ENCODE peak calls at places on chromosomes 1 and 21, in four cellular contexts. Y is mesendoderm, U is H9, T is H1. D is an unnamed sample.

GRCh38 chr1:110283677-110284076 is 55.5 kb upstream of the RBM15 start:
- DNase-seq in U (no peak), T (no peak), Y (no peak), D (peak)

GRCh38 chr1:118898702-118899101 is 89.4 kb downstream of the TBX15 start:
- DNase-seq in U (no peak), Y (no peak), T (no peak), D (no peak)

GRCh38 chr21:25885880-25886279 is 151.1 kb downstream of the GABPA start:
- DNase-seq in U (no peak), Y (no peak), T (no peak), D (no peak)

GRCh38 chr1:51158263-51158662 is 56.2 kb downstream of the C1orf185 start:
- DNase-seq in Y (no peak), U (no peak), T (no peak), D (no peak)

GRCh38 chr1:116375165-116375883 is 2.3 kb downstream of the ATP1A1 start:
- DNase-seq in T (no peak), Y (no peak), U (no peak), D (no peak)

GRCh38 chr1:88802950-88803349 is 88.4 kb downstream of the GTF2B start:
- DNase-seq in U (no peak), Y (no peak), T (no peak), D (peak)

GRCh38 chr1:169483500-169483966 is 2.2 kb downstream of the SLC19A2 start:
- DNase-seq in U (no peak), T (no peak), Y (no peak), D (peak)

GRCh38 chr1:63843884-63844283 is 70.1 kb downstream of the ROR1 start:
- DNase-seq in Y (peak), T (no peak), U (no peak), D (no peak)

GRCh38 chr1:162541619-162542141 is 19.8 kb upstream of the UAP1 start:
- DNase-seq in Y (no peak), T (no peak), U (no peak), D (peak)

GRCh38 chr1:96927125-96927524 is 205.5 kb downstream of the PTBP2 start:
- DNase-seq in Y (peak), U (no peak), T (no peak), D (peak)

GRCh38 chr1:177948336-177948972 is 21.4 kb downstream of the SEC16B start:
- DNase-seq in U (peak), T (peak), Y (peak), D (peak)

GRCh38 chr1:185774384-185774783 is 40.2 kb downstream of the HMCN1 start:
- DNase-seq in T (no peak), Y (no peak), U (no peak), D (no peak)

GRCh38 chr1:175188936-175189335 is 3.6 kb downstream of the KIAA0040 start:
- DNase-seq in T (no peak), Y (no peak), U (no peak), D (no peak)

GRCh38 chr1:61538228-61538627 is 186.7 kb downstream of the TM2D1 start:
- DNase-seq in U (no peak), Y (no peak), T (no peak), D (no peak)
- H2BK5ac ChIP-seq in U (no peak), Y (no peak), T (no peak), D (no peak)

DNA sequence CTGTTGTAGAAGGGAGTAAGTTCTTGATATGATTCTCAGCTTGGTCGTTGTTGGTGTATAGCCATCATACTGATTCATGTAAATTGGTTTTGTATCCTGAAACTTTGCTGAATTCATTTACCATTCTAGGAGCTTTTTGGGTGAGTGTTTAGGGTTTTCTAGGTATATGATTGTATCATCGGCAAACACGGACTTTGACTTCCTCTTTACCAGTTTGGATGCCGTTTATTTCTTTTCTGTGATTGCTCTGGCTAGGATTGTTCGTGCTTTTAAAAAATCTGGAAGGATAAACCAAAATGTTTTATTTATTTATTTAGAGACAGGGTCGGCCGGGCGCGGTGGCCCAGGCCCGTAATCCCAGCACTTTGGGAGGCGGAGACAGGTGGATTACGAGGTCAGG is 20.6 kb downstream of the RRP1B start:
- DNase-seq in U (no peak), T (no peak), Y (no peak), D (no peak)
- H3K56ac ChIP-seq in U (no peak), T (no peak), Y (no peak), D (no peak)

DNA sequence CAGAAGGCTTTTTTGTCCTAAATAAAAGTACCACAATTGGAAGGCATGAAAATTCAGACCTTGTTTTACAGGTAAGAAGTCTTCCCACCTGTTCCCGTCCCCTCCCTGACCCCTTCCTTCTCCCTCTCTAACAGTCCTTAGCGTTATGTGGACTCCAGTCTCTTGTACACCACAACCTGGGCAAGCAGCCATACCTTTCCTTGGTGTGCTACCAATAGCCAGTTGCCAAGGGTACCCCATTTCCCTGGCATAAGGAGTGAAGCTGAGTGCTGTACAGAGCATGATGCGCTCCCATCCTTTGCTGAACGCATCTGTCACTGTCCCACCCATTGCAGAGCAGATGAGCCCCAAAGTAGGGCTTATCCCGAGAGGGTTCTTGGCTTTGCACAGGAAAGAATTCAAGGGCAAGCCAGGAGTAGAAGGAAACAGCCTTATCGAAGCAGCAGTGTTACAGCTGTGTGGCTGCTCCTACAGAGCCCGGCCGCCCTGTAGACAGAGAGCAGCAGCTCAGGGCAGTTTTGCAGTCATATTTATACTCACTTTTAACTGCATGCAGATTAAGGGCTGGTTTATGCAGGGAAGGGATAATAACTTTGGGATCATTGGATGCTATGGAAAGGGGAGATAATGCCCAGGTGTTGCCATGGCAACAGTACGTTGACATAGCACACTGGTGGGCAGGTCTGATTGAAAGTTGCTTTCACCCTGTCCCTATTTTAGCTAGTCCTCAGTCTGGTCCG is 5.0 kb downstream of the FHAD1 start:
- DNase-seq in U (no peak), Y (no peak), T (no peak), D (no peak)
- H2BK5ac ChIP-seq in U (no peak), Y (no peak), T (no peak), D (no peak)

GRCh38 chr1:67749263-67749843 is 64.4 kb downstream of the GADD45A start:
- DNase-seq in T (peak), Y (peak), U (peak), D (no peak)

GRCh38 chr1:67746299-67746698 is 61.3 kb downstream of the GADD45A start:
- DNase-seq in U (no peak), T (no peak), Y (peak), D (no peak)

GRCh38 chr1:67747667-67748066 is 62.7 kb downstream of the GADD45A start:
- DNase-seq in Y (no peak), T (no peak), U (no peak), D (peak)

GRCh38 chr1:67748630-67749029 is 63.6 kb downstream of the GADD45A start:
- DNase-seq in T (no peak), Y (no peak), U (no peak), D (peak)

DNA sequence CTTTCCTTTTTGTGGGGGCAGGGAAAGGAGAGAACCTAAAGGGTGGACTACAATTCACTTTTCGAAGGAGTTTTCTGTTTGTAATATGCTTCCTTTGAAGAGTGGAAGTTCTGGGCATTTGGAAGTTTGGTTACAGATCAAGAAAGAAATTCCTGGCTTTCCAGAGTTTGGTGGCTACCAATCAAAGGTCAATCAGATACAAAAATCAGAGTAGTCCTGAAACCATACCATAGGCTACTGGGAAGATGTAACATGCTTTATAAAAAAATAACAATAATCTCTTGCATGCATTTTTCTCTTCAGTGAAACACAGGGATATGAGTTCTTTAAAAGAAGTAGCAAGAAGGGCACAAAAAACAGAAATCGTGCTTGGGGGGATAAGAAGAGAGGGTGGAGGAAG is 63.1 kb downstream of the GADD45A start:
- DNase-seq in T (no peak), U (no peak), Y (no peak), D (no peak)
- H3K56ac ChIP-seq in T (no peak), U (no peak), Y (no peak), D (peak)

GRCh38 chr1:25145775-25146381 is 86.4 kb downstream of the SYF2 start:
- DNase-seq in T (peak), Y (no peak), U (no peak), D (no peak)
- H2BK5ac ChIP-seq in T (no peak), Y (no peak), U (no peak), D (no peak)

GRCh38 chr21:31172328-31172727 is 134.1 kb upstream of the KRTAP19-8 start:
- DNase-seq in U (no peak), Y (peak), T (no peak), D (no peak)
- H3K56ac ChIP-seq in U (no peak), Y (no peak), T (no peak), D (no peak)

GRCh38 chr1:183234660-183235476 is 48.8 kb downstream of the LAMC2 start:
- DNase-seq in Y (peak), T (peak), U (peak), D (peak)
- H2BK5ac ChIP-seq in Y (peak), T (peak), U (no peak), D (peak)

DNA sequence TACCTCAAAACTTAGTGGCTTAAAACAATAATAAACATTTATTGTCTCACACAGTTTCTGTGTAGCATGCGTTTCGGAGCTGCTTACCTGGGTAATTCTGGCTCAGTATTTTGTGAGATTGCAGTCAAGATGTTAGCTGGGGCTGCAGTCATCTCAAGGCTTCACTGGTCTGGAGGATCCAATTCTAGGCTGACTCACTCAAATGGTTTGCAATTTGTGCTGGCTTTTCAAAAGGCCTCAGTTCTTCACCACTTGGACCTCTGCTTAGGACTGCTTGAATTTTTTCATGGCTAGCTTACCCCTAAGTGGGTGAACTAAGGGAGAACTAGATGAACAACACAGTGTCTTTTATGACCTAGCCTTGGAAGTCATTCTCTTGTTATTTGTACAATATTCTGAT is 21.0 kb downstream of the XPR1 start:
- DNase-seq in Y (no peak), T (no peak), U (no peak), D (peak)
- H3K56ac ChIP-seq in Y (no peak), T (no peak), U (no peak), D (no peak)

D was measured in IMR-90.